ENCODE peak calls at places on chromosomes 3 and 15, in four cellular contexts. One of them, this sample, is unnamed.
A peak's percentile ranks its signal among the peaks of the same experiment; 100 is the strongest.

GRCh38 chr3:177830411-177830849 is 633.1 kb upstream of the TBL1XR1 start:
- DNase-seq in uterus: peak; percentile 86
- DNase-seq in posterior vena cava: no peak
- DNase-seq in heart right ventricle: no peak
- DNase-seq in this sample: no peak

GRCh38 chr3:32901005-32901932 is 50.2 kb upstream of the CCR4 start:
- DNase-seq in posterior vena cava: no peak
- DNase-seq in uterus: no peak
- DNase-seq in heart right ventricle: no peak
- DNase-seq in this sample: no peak

GRCh38 chr3:118818386-118818785 is 216.3 kb downstream of the IGSF11 start:
- DNase-seq in posterior vena cava: no peak
- DNase-seq in heart right ventricle: no peak
- DNase-seq in uterus: no peak
- DNase-seq in this sample: no peak

GRCh38 chr3:24315991-24316390 is 178.7 kb downstream of the THRB start:
- DNase-seq in posterior vena cava: no peak
- DNase-seq in heart right ventricle: no peak
- DNase-seq in uterus: no peak
- DNase-seq in this sample: no peak

GRCh38 chr3:42161050-42161935 is 70.1 kb downstream of the TRAK1 start:
- DNase-seq in heart right ventricle: no peak
- DNase-seq in posterior vena cava: no peak
- DNase-seq in uterus: no peak
- DNase-seq in this sample: no peak

GRCh38 chr3:9247361-9248231 is 1.9 kb downstream of the SRGAP3 start:
- DNase-seq in uterus: no peak
- DNase-seq in heart right ventricle: no peak
- DNase-seq in posterior vena cava: no peak
- DNase-seq in this sample: no peak

GRCh38 chr15:92020765-92021164 is 167.3 kb downstream of the SLCO3A1 start:
- DNase-seq in posterior vena cava: no peak
- DNase-seq in uterus: no peak
- DNase-seq in heart right ventricle: no peak
- DNase-seq in this sample: no peak

GRCh38 chr3:148991219-148992026 is at the start of gene GYG1:
- DNase-seq in uterus: peak; percentile 81
- DNase-seq in heart right ventricle: peak; percentile 76
- DNase-seq in posterior vena cava: peak; percentile 94
- DNase-seq in this sample: peak; percentile 93

GRCh38 chr3:4140921-4141320 is 162.2 kb upstream of the SETMAR start:
- DNase-seq in uterus: no peak
- DNase-seq in heart right ventricle: no peak
- DNase-seq in posterior vena cava: no peak
- DNase-seq in this sample: no peak